ENCODE peak calls at places on chromosomes 6 and 20, in six cellular contexts. T, B, K, U, W and M are unnamed samples.

GRCh38 chr6:64539917-64540316 is 904.3 kb downstream of the PHF3 start:
- DNase-seq in T (no peak), U (no peak), K (no peak), W (no peak), B (no peak), M (no peak)

GRCh38 chr6:164763788-164764187 is 545.6 kb downstream of the C6orf118 start:
- DNase-seq in B (no peak), K (no peak), W (no peak), U (no peak), T (no peak), M (no peak)

GRCh38 chr20:58219342-58219700 is 9.1 kb downstream of the ANKRD60 start:
- DNase-seq in T (no peak), W (no peak), K (no peak), B (no peak), U (peak), M (no peak)

GRCh38 chr20:23205656-23206055 is 119.5 kb upstream of the CD93 start:
- DNase-seq in T (peak), U (peak), W (peak), B (no peak), K (peak), M (no peak)

GRCh38 chr6:105364243-105364642 is 38.6 kb downstream of the PREP start:
- DNase-seq in U (peak), T (no peak), K (no peak), W (no peak), B (no peak), M (no peak)

GRCh38 chr6:130018830-130019795 is 732 bp downstream of the L3MBTL3 start:
- DNase-seq in W (peak), B (peak), T (peak), K (peak), U (peak), M (no peak)

GRCh38 chr6:169141706-169142705 is 111.6 kb downstream of the THBS2 start:
- DNase-seq in K (peak), T (no peak), U (no peak), B (no peak), W (no peak), M (no peak)

GRCh38 chr20:64100946-64101688 is 6.2 kb downstream of the NPBWR2 start:
- DNase-seq in U (no peak), K (peak), T (no peak), W (peak), B (no peak), M (no peak)

GRCh38 chr6:158518196-158519127 is 41.4 kb upstream of the TMEM181 start:
- DNase-seq in T (peak), U (peak), B (peak), K (no peak), W (peak), M (peak)

GRCh38 chr6:422423-423061 is 31.0 kb downstream of the IRF4 start:
- DNase-seq in B (peak), T (no peak), W (no peak), K (peak), U (peak), M (no peak)

GRCh38 chr20:6693178-6693807 is 74.2 kb upstream of the BMP2 start:
- DNase-seq in T (peak), U (peak), B (no peak), W (no peak), K (no peak), M (no peak)

GRCh38 chr6:34071884-34072379 is 74.0 kb downstream of the GRM4 start:
- DNase-seq in T (no peak), W (no peak), B (no peak), U (no peak), K (no peak), M (no peak)

GRCh38 chr20:3010985-3011723 is 32.3 kb upstream of the GNRH2 start:
- DNase-seq in K (no peak), U (peak), T (no peak), W (no peak), B (no peak), M (no peak)

GRCh38 chr6:162684961-162685360 is 42.6 kb downstream of the PRKN start:
- DNase-seq in T (no peak), U (peak), K (no peak), W (no peak), B (no peak), M (no peak)

GRCh38 chr20:58102252-58102651 is 126.2 kb downstream of the ANKRD60 start:
- DNase-seq in B (no peak), T (no peak), W (no peak), K (no peak), U (peak), M (no peak)

GRCh38 chr6:27161946-27162603 is 85.4 kb upstream of the PRSS16 start:
- DNase-seq in K (no peak), B (peak), T (peak), W (peak), U (peak), M (peak)

GRCh38 chr20:44211177-44212039 is 837 bp upstream of the OSER1 start:
- DNase-seq in T (no peak), B (peak), U (no peak), K (no peak), W (no peak), M (no peak)

GRCh38 chr20:32893878-32894483 is 35.3 kb downstream of the EFCAB8 start:
- DNase-seq in W (peak), B (peak), K (peak), U (peak), T (no peak), M (peak)

GRCh38 chr20:22744341-22745193 is 160.2 kb upstream of the FOXA2 start:
- DNase-seq in T (no peak), W (no peak), K (no peak), B (no peak), U (peak), M (no peak)

GRCh38 chr20:56268536-56268935 is 20.0 kb downstream of the MC3R start:
- DNase-seq in B (no peak), T (no peak), W (no peak), K (no peak), U (no peak), M (no peak)

GRCh38 chr6:1885576-1886003 is 275.9 kb downstream of the FOXC1 start:
- DNase-seq in B (no peak), T (no peak), K (no peak), U (no peak), W (no peak), M (no peak)

GRCh38 chr6:128504003-128504654 is 16.3 kb downstream of the PTPRK start:
- DNase-seq in W (no peak), K (no peak), B (no peak), T (no peak), U (no peak), M (no peak)

GRCh38 chr6:28446818-28447511 is 3.7 kb upstream of the ZSCAN23 start:
- DNase-seq in W (peak), T (no peak), B (no peak), K (no peak), U (no peak), M (no peak)